ENCODE peak calls at places on chromosomes 7 and 10, in seven cellular contexts. J, P, M, L, E, W and U are unnamed samples.

GRCh38 chr10:105973912-105974311 is 1190.6 kb downstream of the SORCS1 start:
- DNase-seq in J (no peak), P (no peak), M (no peak), L (no peak), E (no peak), W (no peak), U (no peak)

GRCh38 chr7:69814421-69814962 is 216.2 kb downstream of the AUTS2 start:
- DNase-seq in J (peak; percentile 17), P (no peak), M (peak; percentile 95), L (no peak), E (peak; percentile 49), W (no peak), U (peak; percentile 8)

GRCh38 chr10:75284097-75284485 is 48.3 kb upstream of the COMTD1 start:
- DNase-seq in J (no peak), P (no peak), M (no peak), L (no peak), E (no peak), W (no peak), U (no peak)

GRCh38 chr10:29807407-29807806 is 172.6 kb upstream of the SVIL start:
- DNase-seq in J (no peak), P (no peak), M (peak; percentile 74), L (no peak), E (peak; percentile 88), W (no peak), U (peak; percentile 13)

GRCh38 chr7:23235688-23236280 is 10.8 kb upstream of the GPNMB start:
- DNase-seq in J (peak; percentile 71), P (no peak), M (peak; percentile 15), L (no peak), E (peak; percentile 98), W (no peak), U (no peak)

GRCh38 chr10:125521721-125522680 is 161.0 kb downstream of the TEX36 start:
- DNase-seq in J (no peak), P (no peak), M (no peak), L (no peak), E (no peak), W (no peak), U (no peak)

GRCh38 chr10:25747038-25747437 is 187.0 kb upstream of the MYO3A start:
- DNase-seq in J (no peak), P (no peak), M (no peak), L (no peak), E (no peak), W (no peak), U (no peak)

GRCh38 chr7:149720372-149721083 is 52.9 kb downstream of the ZNF467 start:
- DNase-seq in J (peak; percentile 77), P (no peak), M (no peak), L (peak; percentile 73), E (peak; percentile 29), W (no peak), U (no peak)

GRCh38 chr10:29132821-29133156 is 156.1 kb upstream of the LYZL1 start:
- DNase-seq in J (no peak), P (no peak), M (no peak), L (no peak), E (no peak), W (no peak), U (no peak)

GRCh38 chr10:114632869-114633715 is 25.0 kb downstream of the ABLIM1 start:
- DNase-seq in J (peak; percentile 36), P (peak; percentile 80), M (peak; percentile 90), L (no peak), E (peak; percentile 79), W (peak; percentile 69), U (peak; percentile 61)

GRCh38 chr10:117603726-117604125 is 61.2 kb downstream of the EMX2 start:
- DNase-seq in J (no peak), P (no peak), M (no peak), L (no peak), E (no peak), W (no peak), U (no peak)

GRCh38 chr7:157397751-157398691 is 61.2 kb downstream of the DNAJB6 start:
- DNase-seq in J (peak; percentile 51), P (peak; percentile 69), M (peak; percentile 87), L (no peak), E (peak; percentile 60), W (peak; percentile 53), U (peak; percentile 55)

GRCh38 chr7:30464231-30464660 is 14.3 kb downstream of the NOD1 start:
- DNase-seq in J (no peak), P (no peak), M (peak; percentile 46), L (no peak), E (peak; percentile 64), W (no peak), U (no peak)

GRCh38 chr7:127880454-127880853 is 150.8 kb downstream of the LRRC4 start:
- DNase-seq in J (no peak), P (no peak), M (no peak), L (no peak), E (no peak), W (no peak), U (no peak)

GRCh38 chr7:115851291-115851690 is 179.3 kb downstream of the TFEC start:
- DNase-seq in J (no peak), P (peak; percentile 9), M (peak; percentile 62), L (no peak), E (peak; percentile 72), W (peak; percentile 30), U (peak; percentile 39)

GRCh38 chr10:63520463-63521388 is 475 bp upstream of the REEP3 start:
- DNase-seq in J (peak; percentile 80), P (no peak), M (peak; percentile 72), L (no peak), E (peak; percentile 72), W (no peak), U (peak; percentile 41)

GRCh38 chr7:106891545-106892410 is 26.7 kb downstream of the PIK3CG start:
- DNase-seq in J (no peak), P (no peak), M (no peak), L (no peak), E (no peak), W (no peak), U (no peak)

GRCh38 chr10:13715091-13715490 is 128.3 kb downstream of the PRPF18 start:
- DNase-seq in J (no peak), P (no peak), M (no peak), L (no peak), E (no peak), W (no peak), U (no peak)

GRCh38 chr10:103757531-103758293 is 97.7 kb downstream of the SH3PXD2A start:
- DNase-seq in J (peak; percentile 52), P (no peak), M (peak; percentile 94), L (peak; percentile 85), E (peak; percentile 89), W (peak; percentile 63), U (peak; percentile 62)

GRCh38 chr10:131638481-131639278 is 262.1 kb upstream of the PPP2R2D start:
- DNase-seq in J (no peak), P (no peak), M (no peak), L (peak; percentile 38), E (no peak), W (no peak), U (no peak)

GRCh38 chr10:104766341-104766740 is 125.3 kb downstream of the SORCS3 start:
- DNase-seq in J (no peak), P (no peak), M (no peak), L (no peak), E (peak; percentile 55), W (no peak), U (no peak)

GRCh38 chr7:129781856-129782256 is 170.3 kb downstream of the NRF1 start:
- DNase-seq in J (no peak), P (no peak), M (no peak), L (peak; percentile 71), E (no peak), W (no peak), U (no peak)

GRCh38 chr7:129779602-129780256 is 168.2 kb downstream of the NRF1 start:
- DNase-seq in J (no peak), P (peak; percentile 68), M (no peak), L (peak; percentile 81), E (no peak), W (no peak), U (no peak)

GRCh38 chr7:129780257-129781127 is 169.0 kb downstream of the NRF1 start:
- DNase-seq in J (peak; percentile 66), P (peak; percentile 47), M (no peak), L (peak; percentile 83), E (no peak), W (no peak), U (no peak)

GRCh38 chr7:129782257-129783096 is 170.3 kb downstream of the UBE2H start:
- DNase-seq in J (no peak), P (no peak), M (peak; percentile 2), L (peak; percentile 64), E (no peak), W (no peak), U (no peak)

DNA sequence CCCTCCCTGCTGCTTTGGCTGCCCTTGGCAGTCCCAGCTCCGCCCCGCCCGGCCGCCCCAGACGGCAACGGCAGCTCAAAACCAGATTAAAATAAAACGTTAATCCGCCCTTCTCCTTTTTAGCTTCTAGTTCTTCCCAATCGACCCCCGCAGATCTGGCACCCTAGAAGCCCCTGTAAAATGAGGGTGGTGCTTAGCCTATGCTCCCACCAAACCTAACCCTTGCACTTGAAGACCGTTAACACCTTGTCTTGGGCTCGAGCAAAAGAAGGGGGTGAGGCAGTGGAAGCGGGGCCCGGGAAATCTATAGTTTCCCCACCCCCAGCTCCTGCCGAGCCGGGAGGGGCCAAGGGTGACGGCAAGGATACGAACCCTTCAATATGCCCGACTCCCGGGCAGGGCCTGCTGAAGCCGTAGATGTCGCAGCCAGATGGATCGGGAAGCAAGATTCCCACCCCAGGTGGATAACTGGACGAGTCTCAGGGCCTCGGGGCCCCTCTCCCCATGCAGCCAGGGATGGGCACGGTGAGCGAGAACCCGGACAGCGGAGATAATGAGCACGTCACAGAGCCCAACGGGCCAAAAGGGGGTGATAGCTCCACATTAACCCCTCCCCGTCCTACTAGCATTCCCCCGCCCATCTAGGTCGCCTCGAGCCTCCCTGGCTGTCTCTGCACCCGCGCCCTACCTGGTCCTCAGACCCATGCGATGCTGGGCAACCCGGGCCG is 169.8 kb downstream of the NRF1 start:
- DNase-seq in J (no peak), P (no peak), M (no peak), L (no peak), E (no peak), W (no peak), U (no peak)
- TF ChIP-seq CTCF in J (no peak), P (no peak), M (no peak), L (no peak), E (no peak), W (no peak), U (no peak)

DNA sequence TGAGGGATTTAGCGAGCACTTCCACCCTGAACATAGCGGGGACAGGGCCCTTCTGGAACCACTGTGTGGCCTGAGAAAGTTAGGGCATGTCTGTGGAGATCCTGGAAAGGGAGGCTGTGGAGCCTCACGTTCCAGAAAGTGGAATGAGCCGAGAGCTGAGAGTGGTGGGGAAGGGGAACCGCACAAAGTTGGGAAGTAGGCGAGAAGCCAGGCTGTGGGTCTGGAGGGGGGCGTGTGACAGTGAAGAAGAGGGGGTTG is 10.4 kb upstream of the PAX2 start:
- DNase-seq in J (no peak), P (no peak), M (no peak), L (no peak), E (no peak), W (no peak), U (no peak)
- H3K4me3 ChIP-seq in J (peak overlapping the region; percentile 30), P (no peak overlapping the region), M (no peak overlapping the region), L (no peak overlapping the region), E (no peak overlapping the region), W (no peak overlapping the region), U (no peak overlapping the region)

GRCh38 chr7:156347132-156347531 is 293.4 kb upstream of the RNF32 start:
- DNase-seq in J (no peak), P (no peak), M (no peak), L (no peak), E (no peak), W (no peak), U (no peak)
- TF ChIP-seq CTCF in J (no peak), P (no peak), M (no peak), L (no peak), E (no peak), W (no peak), U (no peak)

GRCh38 chr7:84078415-84078814 is 116.2 kb downstream of the SEMA3A start:
- DNase-seq in J (no peak), P (no peak), M (no peak), L (no peak), E (no peak), W (no peak), U (no peak)
- H3K4me3 ChIP-seq in J (no peak overlapping the region), P (no peak overlapping the region), M (no peak overlapping the region), L (no peak overlapping the region), E (no peak overlapping the region), W (no peak overlapping the region), U (no peak overlapping the region)